ENCODE peak calls at places on chromosomes 4 and X, in seven cellular contexts. F is GM12892, L is H1, B is K562, R is GM12891, V is SK-N-SH, D is HepG2. C is an unnamed sample.

GRCh38 chr4:68368566-68369473 is 18.9 kb upstream of the YTHDC1 start:
- DNase-seq in F (no peak), L (no peak), B (no peak), R (no peak), V (no peak), D (no peak), C (no peak)

GRCh38 chr4:88719381-88719780 is 21.8 kb upstream of the NAP1L5 start:
- DNase-seq in F (no peak), L (no peak), B (no peak), R (no peak), V (no peak), D (no peak), C (no peak)

GRCh38 chrX:39956803-39957394 is 140.9 kb downstream of the BCOR start:
- DNase-seq in F (no peak), L (no peak), B (no peak), R (no peak), V (no peak), D (peak; percentile 28), C (no peak)

GRCh38 chr4:52586069-52586468 is 73.0 kb downstream of the USP46 start:
- DNase-seq in F (no peak), L (no peak), B (no peak), R (no peak), V (no peak), D (no peak), C (no peak)

GRCh38 chrX:37453821-37454220 is 104.7 kb downstream of the PRRG1 start:
- DNase-seq in F (no peak), L (no peak), B (no peak), R (no peak), V (no peak), D (no peak), C (no peak)

GRCh38 chrX:38409289-38409688 is 56.9 kb downstream of the OTC start:
- DNase-seq in F (no peak), L (no peak), B (no peak), R (no peak), V (no peak), D (no peak), C (no peak)

GRCh38 chrX:103157511-103158316 is 57.2 kb upstream of the BEX4 start:
- DNase-seq in F (no peak), L (no peak), B (peak; percentile 29), R (no peak), V (peak; percentile 46), D (peak; percentile 6), C (no peak)

GRCh38 chr4:54513231-54513630 is 144.5 kb upstream of the KIT start:
- DNase-seq in F (no peak), L (no peak), B (no peak), R (no peak), V (no peak), D (no peak), C (no peak)

GRCh38 chrX:2188316-2188715 is 312.5 kb downstream of the DHRSX start:
- DNase-seq in F (no peak), L (no peak), B (peak; percentile 12), R (no peak), V (no peak), D (peak; percentile 54), C (no peak)

GRCh38 chrX:53471346-53471745 is 37.2 kb upstream of the HSD17B10 start:
- DNase-seq in F (no peak), L (no peak), B (no peak), R (no peak), V (no peak), D (no peak), C (no peak)

GRCh38 chr4:129092636-129093172 is 635 bp downstream of the SCLT1 start:
- DNase-seq in F (no peak), L (no peak), B (no peak), R (no peak), V (no peak), D (no peak), C (no peak)

GRCh38 chr4:119233750-119234149 is 21.2 kb downstream of the USP53 start:
- DNase-seq in F (no peak), L (no peak), B (no peak), R (no peak), V (peak; percentile 38), D (no peak), C (no peak)

GRCh38 chr4:150782311-150782710 is 200.4 kb downstream of the MAB21L2 start:
- DNase-seq in F (no peak), L (no peak), B (no peak), R (no peak), V (peak; percentile 10), D (peak; percentile 12), C (no peak)

GRCh38 chr4:519203-519651 is 20.2 kb downstream of the PIGG start:
- DNase-seq in F (no peak), L (no peak), B (no peak), R (no peak), V (no peak), D (no peak), C (no peak)

GRCh38 chr4:116618638-116619037 is 466.7 kb downstream of the TRAM1L1 start:
- DNase-seq in F (no peak), L (no peak), B (no peak), R (no peak), V (no peak), D (no peak), C (no peak)

GRCh38 chrX:52509916-52510315 is 6.9 kb downstream of the XAGE1B start:
- DNase-seq in F (no peak), L (no peak), B (no peak), R (no peak), V (no peak), D (no peak), C (no peak)

GRCh38 chr4:84673475-84674230 is 90.7 kb downstream of the CDS1 start:
- DNase-seq in F (no peak), L (no peak), B (no peak), R (no peak), V (no peak), D (no peak), C (no peak)
- TF ChIP-seq TAF1 in F (no peak), L (no peak), B (no peak), R (no peak), V (no peak), D (no peak), C (no peak)

DNA sequence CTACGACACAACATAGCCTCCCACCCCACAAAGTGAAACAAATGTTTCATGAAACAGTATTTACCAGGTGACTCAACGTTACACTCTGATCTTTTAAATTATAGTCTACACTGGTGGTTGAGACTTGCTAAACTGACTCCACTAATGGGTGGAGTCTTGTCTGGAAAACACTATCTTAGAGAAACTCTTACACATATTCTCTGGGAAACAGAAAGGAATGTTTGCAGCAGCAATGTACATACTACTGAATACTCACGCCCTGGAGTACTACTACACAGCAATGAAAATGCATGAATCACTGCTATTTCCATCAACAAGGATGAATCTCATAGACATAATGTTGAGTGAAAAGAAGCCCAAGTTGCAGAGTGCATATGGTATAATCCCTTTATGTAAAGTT is 208.5 kb upstream of the IGFBP7 start:
- DNase-seq in F (no peak), L (no peak), B (no peak), R (no peak), V (no peak), D (no peak), C (no peak)
- TF ChIP-seq TAF1 in F (no peak), L (no peak), B (no peak), R (no peak), V (no peak), D (no peak), C (no peak)

DNA sequence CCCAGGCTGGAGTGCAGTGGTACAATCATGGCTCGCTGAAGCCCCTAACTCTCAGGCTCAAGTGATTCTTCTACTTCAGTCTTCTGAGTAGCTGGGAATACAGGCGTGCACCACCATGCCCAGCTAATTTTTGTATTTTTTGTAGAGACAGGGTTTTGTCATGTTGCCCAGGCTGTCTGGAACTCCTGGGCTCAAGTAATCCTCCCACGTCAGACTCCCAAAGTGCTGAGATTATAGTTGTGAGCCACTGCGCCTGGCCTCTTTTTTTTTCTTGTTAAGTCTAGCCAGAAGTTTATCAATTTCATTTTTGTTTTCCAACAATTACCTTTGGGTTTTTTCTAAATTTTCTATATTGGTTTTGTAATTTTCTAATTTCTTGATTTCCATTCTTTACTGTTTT is 100.6 kb downstream of the GC start:
- DNase-seq in F (no peak), L (no peak), B (no peak), R (no peak), V (no peak), D (no peak), C (no peak)
- TF ChIP-seq TAF1 in F (no peak), L (no peak), B (no peak), R (no peak), V (no peak), D (no peak), C (no peak)

GRCh38 chr4:112213850-112214249 is 17.7 kb upstream of the AP1AR start:
- DNase-seq in F (no peak), L (no peak), B (no peak), R (no peak), V (no peak), D (no peak), C (no peak)
- TF ChIP-seq TAF1 in F (no peak), L (no peak), B (no peak), R (no peak), V (no peak), D (no peak), C (no peak)

C was measured in GM12878.